ENCODE peak calls at places on chromosomes 3 and 15, in five cellular contexts. O is suprapubic skin, C is right lobe of liver, G is A549, A is IMR-90. F is an unnamed sample.

GRCh38 chr3:10272977-10273376 is 19.8 kb downstream of the GHRL start:
- DNase-seq in A (no peak), C (no peak), G (no peak), O (no peak), F (no peak)

GRCh38 chr15:32659340-32659831 is 17.9 kb downstream of the SCG5 start:
- DNase-seq in G (peak; percentile 63), O (no peak), A (peak; percentile 86), C (no peak), F (no peak)

GRCh38 chr3:94115482-94115881 is 52.6 kb downstream of the NSUN3 start:
- DNase-seq in G (peak; percentile 32), C (no peak), A (peak; percentile 27), O (no peak), F (no peak)

GRCh38 chr15:91973481-91973880 is 120.0 kb downstream of the SLCO3A1 start:
- DNase-seq in C (no peak), A (no peak), G (no peak), O (no peak), F (no peak)

GRCh38 chr3:60101628-60102027 is 1051.8 kb upstream of the CFAP20DC start:
- DNase-seq in G (no peak), O (no peak), C (peak; percentile 67), A (no peak), F (peak; percentile 81)

GRCh38 chr3:150449169-150449721 is 41.1 kb downstream of the TSC22D2 start:
- DNase-seq in C (no peak), O (no peak), G (no peak), A (peak; percentile 85), F (no peak)

GRCh38 chr15:62483817-62484216 is 318.7 kb upstream of the C2CD4B start:
- DNase-seq in G (no peak), O (no peak), C (no peak), A (peak; percentile 21), F (no peak)

GRCh38 chr15:66115568-66116206 is 137.9 kb downstream of the MEGF11 start:
- DNase-seq in G (no peak), C (no peak), A (no peak), O (no peak), F (no peak)

GRCh38 chr15:45645026-45645980 is 10.5 kb downstream of the SQOR start:
- DNase-seq in O (no peak), G (peak; percentile 79), A (peak; percentile 86), C (no peak), F (no peak)

GRCh38 chr3:150215616-150216015 is 192.5 kb upstream of the TSC22D2 start:
- DNase-seq in A (peak; percentile 45), G (no peak), O (no peak), C (no peak), F (no peak)

GRCh38 chr3:46019707-46020106 is 7.6 kb downstream of the XCR1 start:
- DNase-seq in C (no peak), G (no peak), O (no peak), A (no peak), F (no peak)

GRCh38 chr3:45132568-45133211 is 13.5 kb downstream of the CDCP1 start:
- DNase-seq in C (no peak), A (no peak), G (no peak), O (no peak), F (no peak)

GRCh38 chr3:192597511-192597910 is 129.8 kb downstream of the FGF12 start:
- DNase-seq in C (no peak), G (no peak), O (no peak), A (no peak), F (no peak)

GRCh38 chr15:72168131-72168825 is 29.3 kb downstream of the GRAMD2A start:
- DNase-seq in A (peak; percentile 38), C (no peak), G (no peak), O (no peak), F (no peak)

GRCh38 chr3:33634262-33634661 is 83.8 kb downstream of the CLASP2 start:
- DNase-seq in C (no peak), A (no peak), O (no peak), G (no peak), F (no peak)

GRCh38 chr15:41161736-41162135 is 45.7 kb upstream of the INO80 start:
- DNase-seq in C (no peak), A (peak; percentile 11), G (no peak), O (no peak), F (no peak)

GRCh38 chr3:176958560-176958959 is 238.7 kb downstream of the TBL1XR1 start:
- DNase-seq in A (no peak), C (no peak), G (no peak), O (no peak), F (no peak)

GRCh38 chr3:70933105-70933810 is 620.8 kb upstream of the MDFIC2 start:
- DNase-seq in A (no peak), O (no peak), G (no peak), C (no peak), F (no peak)

GRCh38 chr3:101281616-101282015 is 38.8 kb downstream of the IMPG2 start:
- DNase-seq in G (no peak), A (no peak), C (no peak), O (no peak), F (no peak)

GRCh38 chr15:39145146-39145545 is 435.7 kb upstream of the THBS1 start:
- DNase-seq in O (no peak), G (no peak), C (no peak), A (no peak), F (no peak)

GRCh38 chr3:53766706-53767105 is 79.5 kb downstream of the CHDH start:
- DNase-seq in C (no peak), G (no peak), O (no peak), A (no peak), F (no peak)

GRCh38 chr3:155093261-155093660 is 13.1 kb downstream of the MME start:
- DNase-seq in O (no peak), G (no peak), C (no peak), A (no peak), F (no peak)
- H3K4me1 ChIP-seq in O (no peaks in the 10 kb centered on the region), G (no peaks in the 10 kb centered on the region), C (no peaks in the 10 kb centered on the region), A (peaks cover 2% of the 10 kb centered on the region), F (no peaks in the 10 kb centered on the region)

GRCh38 chr15:95076381-95076780 is 845.0 kb downstream of the MCTP2 start:
- DNase-seq in O (no peak), G (no peak), C (no peak), A (no peak), F (no peak)
- H3K9me3 ChIP-seq in O (no peaks in the 10 kb centered on the region), G (no peaks in the 10 kb centered on the region), C (no peaks in the 10 kb centered on the region), A (no peaks in the 10 kb centered on the region), F (no peaks in the 10 kb centered on the region)

GRCh38 chr3:123586131-123586530 is 1.3 kb upstream of the HACD2 start:
- DNase-seq in C (peak; percentile 40), O (no peak), G (peak; percentile 80), A (no peak), F (peak; percentile 59)
- TF ChIP-seq POLR2A in C (no peak), O (no peak), G (peak; percentile 71), A (no peak), F (no peak)

GRCh38 chr3:44065311-44065710 is 176.4 kb upstream of the TOPAZ1 start:
- DNase-seq in C (no peak), A (no peak), G (peak; percentile 21), O (no peak), F (no peak)

GRCh38 chr3:44065741-44066140 is 175.9 kb upstream of the TOPAZ1 start:
- DNase-seq in C (no peak), G (no peak), O (no peak), A (no peak), F (no peak)

GRCh38 chr3:44067431-44067830 is 174.3 kb upstream of the TOPAZ1 start:
- DNase-seq in A (no peak), G (no peak), O (no peak), C (no peak), F (no peak)

GRCh38 chr3:44068753-44069152 is 172.9 kb upstream of the TOPAZ1 start:
- DNase-seq in C (no peak), A (no peak), O (no peak), G (no peak), F (no peak)

DNA sequence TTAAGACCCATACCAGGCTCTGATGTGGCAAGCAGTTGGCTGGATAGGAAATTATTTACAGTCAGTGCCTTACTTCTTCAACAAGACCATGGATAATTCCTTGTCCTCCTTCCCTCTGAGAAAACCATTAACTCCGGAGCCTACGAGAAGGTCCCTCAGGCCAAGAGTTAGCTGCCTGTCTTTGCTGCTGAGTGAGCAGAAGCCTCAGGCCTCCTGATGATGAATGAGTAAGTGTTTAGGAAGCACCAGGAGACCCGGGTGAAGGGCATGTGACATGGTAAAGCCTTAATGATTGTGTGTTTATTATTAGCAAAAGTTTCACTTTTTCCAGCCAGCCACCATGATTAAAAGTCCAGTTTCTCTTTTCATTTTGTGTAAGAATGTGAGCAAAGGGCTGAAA is 174.9 kb upstream of the TOPAZ1 start:
- DNase-seq in C (no peak), A (no peak), G (no peak), O (no peak), F (no peak)
- H3K4me1 ChIP-seq in C (no peaks in the 10 kb centered on the region), A (no peaks in the 10 kb centered on the region), G (peaks cover 41% of the 10 kb centered on the region), O (no peaks in the 10 kb centered on the region), F (no peaks in the 10 kb centered on the region)

DNA sequence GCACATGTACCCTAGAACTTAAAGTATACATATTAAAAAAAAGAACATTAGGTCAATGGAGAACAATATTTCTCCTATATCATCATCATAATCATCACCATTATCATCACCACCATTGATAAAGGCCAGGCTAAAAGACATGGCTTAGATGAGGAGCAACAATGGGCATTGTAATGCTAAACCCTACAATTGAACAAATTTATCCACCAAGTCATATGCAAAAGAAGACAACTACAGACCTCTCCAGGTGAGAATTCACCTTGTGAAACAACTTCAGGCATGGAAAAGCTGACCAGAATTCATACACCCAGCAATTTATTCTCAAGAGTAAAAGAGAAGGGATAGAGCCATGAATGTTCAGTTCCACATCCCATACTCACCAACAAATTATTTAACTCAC is 46.3 kb upstream of the BBX start:
- DNase-seq in C (no peak), G (no peak), A (no peak), O (no peak), F (no peak)
- H3K9me3 ChIP-seq in C (no peaks in the 10 kb centered on the region), G (no peaks in the 10 kb centered on the region), A (no peaks in the 10 kb centered on the region), O (no peaks in the 10 kb centered on the region), F (no peaks in the 10 kb centered on the region)

DNA sequence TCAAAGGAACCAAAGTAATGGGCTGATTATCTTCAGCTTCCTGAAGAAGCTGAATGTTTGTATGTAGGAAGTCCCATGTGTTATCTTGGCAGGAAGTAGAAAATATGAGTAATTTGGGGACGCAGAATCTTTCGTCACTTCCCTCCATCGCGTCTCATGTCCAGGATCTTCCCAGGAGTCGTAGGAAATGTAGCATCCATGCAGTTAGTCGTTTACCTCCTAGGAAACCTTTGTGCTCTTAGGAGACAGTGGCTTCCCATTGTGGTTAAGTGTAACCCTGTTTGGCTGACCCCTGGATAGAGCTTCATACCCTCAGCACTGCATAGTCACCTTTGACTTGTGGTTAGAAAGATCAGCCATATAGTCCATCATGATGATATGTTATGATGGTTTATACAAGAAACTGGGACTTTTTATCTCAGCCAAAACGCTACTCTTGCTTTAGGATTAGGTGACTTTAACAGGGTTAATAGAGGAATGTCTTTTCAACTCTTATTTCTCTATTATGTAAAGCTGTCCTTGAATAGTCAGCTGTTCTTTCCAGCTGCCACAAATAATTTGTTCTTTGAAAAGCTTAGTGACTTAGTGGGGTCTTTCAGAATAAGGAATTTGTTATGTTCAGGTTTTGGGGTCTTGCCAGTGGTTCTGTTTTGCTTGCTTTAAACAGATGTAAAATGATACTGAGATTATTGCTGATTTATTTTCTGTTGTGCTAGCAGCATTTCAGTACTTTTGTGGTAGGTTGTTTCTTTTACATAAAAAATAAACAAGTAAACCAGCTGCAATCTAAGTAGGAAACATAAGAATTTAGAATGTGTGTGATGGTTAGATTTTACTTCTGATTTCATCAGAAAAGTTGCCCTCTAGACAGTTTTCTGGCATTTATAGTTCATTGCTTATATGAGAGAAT is 92.1 kb downstream of the KLHL25 start:
- DNase-seq in A (peak; percentile 75), O (no peak), C (no peak), G (no peak), F (no peak)
- TF ChIP-seq POLR2A in A (no peak), O (no peak), C (no peak), G (no peak), F (no peak)